ENCODE peak calls at places on chromosomes 2 and 18, in ten cellular contexts. Z is ascending aorta; C is T-helper 1 cell; V is Caco-2; B is foreskin fibroblast; Q is non-pigmented ciliary epithelial cell; P is H4; E is stimulated activated CD4-positive, alpha-beta T cell treated with anti-CD3 and anti-CD28 coated beads, Interleukin-1b, Interleukin-23, amount 100 ng/mL, for 48 hours; X is brain microvascular endothelial cell; D is RWPE1. T is an unnamed sample.

GRCh38 chr2:20622296-20622686 is 28.6 kb downstream of the HS1BP3 start:
- DNase-seq in E (no peak), Q (no peak), B (no peak), D (no peak), C (no peak), X (no peak), V (no peak), P (no peak), Z (peak), T (no peak)

GRCh38 chr18:48468151-48468550 is 59.0 kb upstream of the ZBTB7C start:
- DNase-seq in D (no peak), P (no peak), Q (no peak), X (no peak), V (no peak), Z (no peak), B (no peak), C (no peak), E (no peak), T (no peak)

GRCh38 chr18:32093106-32093511 is 1.4 kb downstream of the RNF138 start:
- DNase-seq in B (peak), Z (peak), D (peak), V (peak), P (peak), C (no peak), Q (no peak), E (peak), X (peak), T (no peak)

GRCh38 chr18:23838233-23838632 is 149.0 kb downstream of the LAMA3 start:
- DNase-seq in E (no peak), Z (no peak), V (no peak), X (no peak), P (no peak), Q (no peak), B (no peak), C (no peak), D (no peak), T (no peak)

GRCh38 chr2:9946818-9947217 is 4.7 kb upstream of the GRHL1 start:
- DNase-seq in E (no peak), D (no peak), C (no peak), Q (no peak), Z (no peak), V (no peak), B (no peak), X (no peak), P (no peak), T (no peak)

GRCh38 chr2:138373993-138374408 is 127.6 kb upstream of the SPOPL start:
- DNase-seq in D (peak), X (peak), B (peak), P (peak), C (no peak), Q (no peak), E (no peak), V (no peak), Z (no peak), T (no peak)

GRCh38 chr2:181911830-181912229 is 20.3 kb downstream of the ITPRID2 start:
- DNase-seq in V (no peak), P (no peak), B (no peak), Z (no peak), Q (no peak), E (no peak), D (no peak), C (no peak), X (no peak), T (no peak)

GRCh38 chr2:54901224-54901986 is 148.8 kb downstream of the RTN4 start:
- DNase-seq in E (no peak), Q (no peak), Z (no peak), B (no peak), P (no peak), V (no peak), D (no peak), X (no peak), C (no peak), T (no peak)

GRCh38 chr18:60892855-60893254 is 440.4 kb upstream of the CDH20 start:
- DNase-seq in D (peak), C (no peak), Q (peak), B (peak), V (no peak), E (no peak), Z (no peak), X (peak), P (peak), T (no peak)

GRCh38 chr2:202449344-202449743 is 73.2 kb downstream of the BMPR2 start:
- DNase-seq in B (no peak), E (no peak), D (no peak), X (no peak), C (no peak), Z (no peak), Q (no peak), V (no peak), P (no peak), T (no peak)

GRCh38 chr18:41113885-41114482 is 841.0 kb upstream of the PIK3C3 start:
- DNase-seq in D (no peak), Z (no peak), Q (peak), B (no peak), E (no peak), V (no peak), P (no peak), X (peak), C (no peak), T (no peak)

GRCh38 chr18:58578835-58579560 is 49.9 kb downstream of the ALPK2 start:
- DNase-seq in Z (no peak), D (no peak), E (no peak), X (peak), Q (peak), C (no peak), P (peak), B (peak), V (no peak), T (no peak)

GRCh38 chr2:11560806-11561205 is 27.0 kb downstream of the GREB1 start:
- DNase-seq in Z (peak), E (no peak), B (no peak), X (no peak), Q (no peak), P (no peak), V (no peak), D (no peak), C (no peak), T (no peak)